ENCODE peak calls at places on chromosome 1, in four cellular contexts. One of them, this sample, is unnamed.

GRCh38 chr1:239784896-239785295 is 306.8 kb upstream of the FMN2 start:
- DNase-seq in GM10248: no peak
- DNase-seq in endothelial cell: no peak
- DNase-seq in nephron progenitor cell: no peak
- DNase-seq in this sample: no peak

GRCh38 chr1:39675220-39675619 is 3.3 kb upstream of the NT5C1A start:
- DNase-seq in GM10248: no peak
- DNase-seq in endothelial cell: no peak
- DNase-seq in nephron progenitor cell: no peak
- DNase-seq in this sample: no peak

GRCh38 chr1:196873385-196873784 is 14.5 kb upstream of the CFHR4 start:
- DNase-seq in GM10248: no peak
- DNase-seq in endothelial cell: no peak
- DNase-seq in nephron progenitor cell: no peak
- DNase-seq in this sample: no peak

GRCh38 chr1:228272331-228272791 is 64.5 kb downstream of the OBSCN start:
- DNase-seq in GM10248: no peak
- DNase-seq in endothelial cell: no peak
- DNase-seq in nephron progenitor cell: no peak
- DNase-seq in this sample: no peak

GRCh38 chr1:205923663-205924435 is 19.4 kb downstream of the SLC26A9 start:
- DNase-seq in GM10248: no peak
- DNase-seq in endothelial cell: no peak
- DNase-seq in nephron progenitor cell: no peak
- DNase-seq in this sample: no peak

GRCh38 chr1:73744985-73745384 is 453.0 kb downstream of the LRRIQ3 start:
- DNase-seq in GM10248: no peak
- DNase-seq in endothelial cell: no peak
- DNase-seq in nephron progenitor cell: no peak
- DNase-seq in this sample: no peak

GRCh38 chr1:231931146-231931545 is 304.6 kb downstream of the DISC1 start:
- DNase-seq in GM10248: no peak
- DNase-seq in endothelial cell: no peak
- DNase-seq in nephron progenitor cell: no peak
- DNase-seq in this sample: no peak

GRCh38 chr1:147292012-147292411 is 49.5 kb downstream of the CHD1L start:
- DNase-seq in GM10248: no peak
- DNase-seq in endothelial cell: no peak
- DNase-seq in nephron progenitor cell: no peak
- DNase-seq in this sample: no peak

GRCh38 chr1:8545078-8545477 is 227.2 kb downstream of the SLC45A1 start:
- DNase-seq in GM10248: peak
- DNase-seq in endothelial cell: no peak
- DNase-seq in nephron progenitor cell: no peak
- DNase-seq in this sample: no peak

GRCh38 chr1:183702813-183703198 is 49.7 kb upstream of the APOBEC4 start:
- DNase-seq in GM10248: no peak
- DNase-seq in endothelial cell: no peak
- DNase-seq in nephron progenitor cell: no peak
- DNase-seq in this sample: no peak

GRCh38 chr1:178510155-178510554 is 2.8 kb upstream of the TEX35 start:
- DNase-seq in GM10248: no peak
- DNase-seq in endothelial cell: no peak
- DNase-seq in nephron progenitor cell: no peak
- DNase-seq in this sample: no peak

GRCh38 chr1:84020151-84020550 is 21.2 kb upstream of the TTLL7 start:
- DNase-seq in GM10248: no peak
- DNase-seq in endothelial cell: no peak
- DNase-seq in nephron progenitor cell: peak
- DNase-seq in this sample: no peak

GRCh38 chr1:205270764-205271163 is 43.0 kb downstream of the TMCC2 start:
- DNase-seq in GM10248: no peak
- DNase-seq in endothelial cell: no peak
- DNase-seq in nephron progenitor cell: no peak
- DNase-seq in this sample: no peak

GRCh38 chr1:155005076-155005971 is 2.7 kb downstream of the ZBTB7B start:
- DNase-seq in GM10248: no peak
- DNase-seq in endothelial cell: no peak
- DNase-seq in nephron progenitor cell: no peak
- DNase-seq in this sample: no peak

GRCh38 chr1:234620786-234621468 is 10.9 kb upstream of the IRF2BP2 start:
- DNase-seq in GM10248: no peak
- DNase-seq in endothelial cell: no peak
- DNase-seq in nephron progenitor cell: no peak
- DNase-seq in this sample: no peak

GRCh38 chr1:8525291-8526275 is 207.7 kb downstream of the SLC45A1 start:
- DNase-seq in GM10248: peak
- DNase-seq in endothelial cell: peak
- DNase-seq in nephron progenitor cell: peak
- DNase-seq in this sample: peak

GRCh38 chr1:118902299-118903270 is 85.6 kb downstream of the TBX15 start:
- DNase-seq in GM10248: no peak
- DNase-seq in endothelial cell: no peak
- DNase-seq in nephron progenitor cell: no peak
- DNase-seq in this sample: no peak

GRCh38 chr1:161038523-161039153 is at the start of gene TSTD1:
- DNase-seq in GM10248: peak
- DNase-seq in endothelial cell: peak
- DNase-seq in nephron progenitor cell: peak
- DNase-seq in this sample: no peak

GRCh38 chr1:115301438-115302020 is 36.5 kb downstream of the NGF start:
- DNase-seq in GM10248: no peak
- DNase-seq in endothelial cell: no peak
- DNase-seq in nephron progenitor cell: no peak
- DNase-seq in this sample: no peak

GRCh38 chr1:156496211-156496761 is 4.3 kb downstream of the MEF2D start:
- DNase-seq in GM10248: no peak
- DNase-seq in endothelial cell: no peak
- DNase-seq in nephron progenitor cell: no peak
- DNase-seq in this sample: no peak

GRCh38 chr1:89041055-89041707 is 18.5 kb upstream of the GBP3 start:
- DNase-seq in GM10248: peak
- DNase-seq in endothelial cell: no peak
- DNase-seq in nephron progenitor cell: no peak
- DNase-seq in this sample: no peak

DNA sequence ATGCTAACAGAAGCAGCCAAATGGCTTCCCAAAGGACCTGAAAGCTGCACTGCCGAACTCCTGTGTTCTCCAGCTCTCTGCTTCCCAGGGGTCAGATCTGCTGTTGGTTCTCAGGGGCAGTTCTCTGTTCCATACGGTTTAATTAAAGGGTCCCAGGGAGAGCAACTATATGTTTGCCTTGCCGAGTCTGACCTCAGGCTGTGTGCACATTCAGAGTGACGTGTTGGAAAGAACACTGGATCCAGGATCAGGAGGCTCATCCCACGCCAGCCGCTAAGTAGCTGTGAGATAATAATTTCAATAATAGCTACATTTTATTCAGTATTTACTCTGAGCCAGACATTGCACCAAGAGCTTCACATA is 23.4 kb downstream of the NENF start:
- DNase-seq in GM10248: no peak
- DNase-seq in endothelial cell: no peak
- DNase-seq in nephron progenitor cell: no peak
- DNase-seq in this sample: no peak
- TF ChIP-seq CTCF in GM10248: no peak
- TF ChIP-seq CTCF in endothelial cell: peak
- TF ChIP-seq CTCF in nephron progenitor cell: peak
- TF ChIP-seq CTCF in this sample: no peak

DNA sequence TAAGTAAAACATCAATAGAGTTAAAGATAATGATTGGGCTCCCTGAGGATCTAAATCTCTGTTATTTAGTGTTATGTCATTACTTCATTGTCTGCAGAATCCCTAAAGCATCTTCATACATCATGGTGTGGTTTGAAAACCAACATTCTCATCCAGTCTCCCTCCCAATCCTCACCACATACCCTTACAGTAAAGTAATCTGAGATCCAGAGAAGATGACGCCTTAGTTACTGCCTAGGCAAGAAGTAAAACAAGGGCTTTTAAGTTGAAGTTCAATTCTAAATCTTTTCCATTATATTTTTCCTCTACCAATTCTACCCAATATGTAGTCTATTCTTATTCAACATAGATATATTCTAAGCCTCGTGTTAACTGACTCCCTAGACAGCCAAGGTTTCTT is 17.4 kb downstream of the DPH5 start:
- DNase-seq in GM10248: no peak
- DNase-seq in endothelial cell: no peak
- DNase-seq in nephron progenitor cell: no peak
- DNase-seq in this sample: no peak
- TF ChIP-seq CTCF in GM10248: no peak
- TF ChIP-seq CTCF in endothelial cell: no peak
- TF ChIP-seq CTCF in nephron progenitor cell: no peak
- TF ChIP-seq CTCF in this sample: no peak

GRCh38 chr1:202348509-202349262 is at the start of gene PPP1R12B:
- DNase-seq in GM10248: peak
- DNase-seq in endothelial cell: peak
- DNase-seq in nephron progenitor cell: peak
- DNase-seq in this sample: peak
- TF ChIP-seq CTCF in GM10248: no peak
- TF ChIP-seq CTCF in endothelial cell: no peak
- TF ChIP-seq CTCF in nephron progenitor cell: no peak
- TF ChIP-seq CTCF in this sample: no peak

GRCh38 chr1:44031051-44031899 is at the start of gene SLC6A9:
- DNase-seq in GM10248: no peak
- DNase-seq in endothelial cell: peak
- DNase-seq in nephron progenitor cell: peak
- DNase-seq in this sample: peak
- TF ChIP-seq CTCF in GM10248: no peak
- TF ChIP-seq CTCF in endothelial cell: no peak
- TF ChIP-seq CTCF in nephron progenitor cell: no peak
- TF ChIP-seq CTCF in this sample: no peak

GRCh38 chr1:198756470-198756869 is 117.6 kb downstream of the PTPRC start:
- DNase-seq in GM10248: no peak
- DNase-seq in endothelial cell: no peak
- DNase-seq in nephron progenitor cell: no peak
- DNase-seq in this sample: no peak
- TF ChIP-seq CTCF in GM10248: no peak
- TF ChIP-seq CTCF in endothelial cell: no peak
- TF ChIP-seq CTCF in nephron progenitor cell: no peak
- TF ChIP-seq CTCF in this sample: peak

GRCh38 chr1:52190500-52191252 is 48.8 kb downstream of the ZFYVE9 start:
- DNase-seq in GM10248: no peak
- DNase-seq in endothelial cell: no peak
- DNase-seq in nephron progenitor cell: no peak
- DNase-seq in this sample: no peak
- TF ChIP-seq CTCF in GM10248: no peak
- TF ChIP-seq CTCF in endothelial cell: no peak
- TF ChIP-seq CTCF in nephron progenitor cell: no peak
- TF ChIP-seq CTCF in this sample: no peak

GRCh38 chr1:19909392-19909791 is 14.0 kb downstream of the PLA2G2E start:
- DNase-seq in GM10248: no peak
- DNase-seq in endothelial cell: no peak
- DNase-seq in nephron progenitor cell: no peak
- DNase-seq in this sample: no peak

GRCh38 chr1:19910650-19911049 is 12.8 kb downstream of the PLA2G2E start:
- DNase-seq in GM10248: no peak
- DNase-seq in endothelial cell: no peak
- DNase-seq in nephron progenitor cell: no peak
- DNase-seq in this sample: no peak

DNA sequence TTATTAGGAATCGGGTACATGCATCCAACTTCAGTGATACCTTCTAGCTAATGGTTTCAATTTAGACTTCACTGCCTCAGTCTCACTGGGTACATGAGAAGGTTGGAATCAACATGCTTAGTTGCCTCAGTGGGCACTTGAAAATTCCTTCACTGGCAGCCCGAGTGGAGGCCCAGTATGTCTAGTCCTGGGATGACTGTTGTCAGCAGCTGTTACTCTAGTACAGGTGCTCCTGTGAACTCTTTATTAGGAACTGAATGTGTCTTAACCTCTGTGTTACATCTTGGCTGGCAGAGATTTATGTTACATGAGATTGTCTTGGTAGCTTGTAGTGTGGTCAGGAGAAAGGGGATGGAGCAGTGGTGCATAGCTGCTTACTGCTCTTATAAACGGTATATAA is 13.4 kb downstream of the PLA2G2E start:
- DNase-seq in GM10248: no peak
- DNase-seq in endothelial cell: no peak
- DNase-seq in nephron progenitor cell: no peak
- DNase-seq in this sample: no peak
- TF ChIP-seq CTCF in GM10248: no peak
- TF ChIP-seq CTCF in endothelial cell: no peak
- TF ChIP-seq CTCF in nephron progenitor cell: no peak
- TF ChIP-seq CTCF in this sample: no peak

GRCh38 chr1:93607814-93608187 is 73.8 kb downstream of the BCAR3 start:
- DNase-seq in GM10248: peak
- DNase-seq in endothelial cell: no peak
- DNase-seq in nephron progenitor cell: no peak
- DNase-seq in this sample: no peak

GRCh38 chr1:93605812-93606512 is 75.7 kb downstream of the BCAR3 start:
- DNase-seq in GM10248: no peak
- DNase-seq in endothelial cell: no peak
- DNase-seq in nephron progenitor cell: no peak
- DNase-seq in this sample: no peak

GRCh38 chr1:93609536-93609935 is 72.1 kb downstream of the BCAR3 start:
- DNase-seq in GM10248: no peak
- DNase-seq in endothelial cell: no peak
- DNase-seq in nephron progenitor cell: no peak
- DNase-seq in this sample: no peak

GRCh38 chr1:93611656-93612055 is 70.0 kb downstream of the BCAR3 start:
- DNase-seq in GM10248: no peak
- DNase-seq in endothelial cell: no peak
- DNase-seq in nephron progenitor cell: no peak
- DNase-seq in this sample: no peak

GRCh38 chr1:93608188-93609109 is 73.2 kb downstream of the BCAR3 start:
- DNase-seq in GM10248: no peak
- DNase-seq in endothelial cell: no peak
- DNase-seq in nephron progenitor cell: no peak
- DNase-seq in this sample: no peak
- TF ChIP-seq CTCF in GM10248: no peak
- TF ChIP-seq CTCF in endothelial cell: no peak
- TF ChIP-seq CTCF in nephron progenitor cell: no peak
- TF ChIP-seq CTCF in this sample: no peak

GRCh38 chr1:198106007-198106406 is 50.8 kb upstream of the NEK7 start:
- DNase-seq in GM10248: no peak
- DNase-seq in endothelial cell: no peak
- DNase-seq in nephron progenitor cell: no peak
- DNase-seq in this sample: no peak
- TF ChIP-seq CTCF in GM10248: no peak
- TF ChIP-seq CTCF in endothelial cell: no peak
- TF ChIP-seq CTCF in nephron progenitor cell: no peak
- TF ChIP-seq CTCF in this sample: no peak